ENCODE peak calls at places on chromosomes 2 and 18, in seven cellular contexts. A is A549, E is SJCRH30, H is colonic mucosa, Z is fibroblast of the aortic adventitia, D is GM23248, V is adipocyte. L is an unnamed sample.

GRCh38 chr2:35428548-35428947 is 927.0 kb upstream of the CRIM1 start:
- DNase-seq in A (peak; percentile 58), E (peak; percentile 81), H (peak; percentile 25), Z (no peak), D (peak; percentile 20), V (peak; percentile 10), L (no peak)

GRCh38 chr2:20620696-20621365 is 30.1 kb downstream of the HS1BP3 start:
- DNase-seq in A (no peak), E (peak; percentile 68), H (no peak), Z (no peak), D (no peak), V (no peak), L (no peak)

GRCh38 chr2:68948695-68949094 is 4.0 kb downstream of the GKN2 start:
- DNase-seq in A (no peak), E (no peak), H (no peak), Z (no peak), D (no peak), V (no peak), L (no peak)

GRCh38 chr2:65939687-65940086 is 495.2 kb upstream of the MEIS1 start:
- DNase-seq in A (no peak), E (no peak), H (no peak), Z (no peak), D (no peak), V (no peak), L (no peak)

GRCh38 chr18:3225588-3225987 is 5.8 kb upstream of the MYOM1 start:
- DNase-seq in A (no peak), E (no peak), H (no peak), Z (no peak), D (no peak), V (no peak), L (no peak)

GRCh38 chr2:129587426-129588064 is 391.9 kb upstream of the RAB6C start:
- DNase-seq in A (no peak), E (no peak), H (no peak), Z (no peak), D (no peak), V (no peak), L (no peak)

GRCh38 chr2:17538022-17538843 is 2.3 kb upstream of the VSNL1 start:
- DNase-seq in A (peak; percentile 20), E (peak; percentile 13), H (peak; percentile 44), Z (peak; percentile 47), D (peak; percentile 63), V (peak; percentile 73), L (no peak)

GRCh38 chr18:75408554-75409506 is 18.7 kb downstream of the SMIM21 start:
- DNase-seq in A (peak; percentile 86), E (peak; percentile 62), H (no peak), Z (peak; percentile 94), D (peak; percentile 99), V (peak; percentile 88), L (peak; percentile 99)

GRCh38 chr2:109032229-109032800 is 43.3 kb upstream of the EDAR start:
- DNase-seq in A (no peak), E (no peak), H (no peak), Z (no peak), D (no peak), V (no peak), L (no peak)

GRCh38 chr2:34096552-34097171 is 497.6 kb upstream of the FAM98A start:
- DNase-seq in A (peak; percentile 65), E (peak; percentile 85), H (peak; percentile 59), Z (peak; percentile 79), D (peak; percentile 60), V (peak; percentile 89), L (no peak)

GRCh38 chr2:3264010-3264744 is 113.4 kb downstream of the EIPR1 start:
- DNase-seq in A (no peak), E (no peak), H (no peak), Z (no peak), D (no peak), V (no peak), L (no peak)

GRCh38 chr2:237141556-237141955 is 55.9 kb downstream of the COPS8 start:
- DNase-seq in A (no peak), E (no peak), H (no peak), Z (peak; percentile 94), D (peak; percentile 90), V (peak; percentile 51), L (peak; percentile 99)

GRCh38 chr2:206531996-206532543 is 88.7 kb downstream of the ADAM23 start:
- DNase-seq in A (no peak), E (peak; percentile 68), H (no peak), Z (peak; percentile 23), D (peak; percentile 23), V (peak; percentile 56), L (peak; percentile 33)

GRCh38 chr2:86360781-86361180 is 23.4 kb upstream of the REEP1 start:
- DNase-seq in A (no peak), E (no peak), H (no peak), Z (no peak), D (no peak), V (no peak), L (no peak)

GRCh38 chr2:219514196-219514761 is at the start of gene ASIC4:
- DNase-seq in A (no peak), E (peak; percentile 84), H (no peak), Z (no peak), D (no peak), V (peak; percentile 25), L (no peak)

GRCh38 chr2:74179063-74179865 is 585 bp upstream of the MOB1A start:
- DNase-seq in A (no peak), E (no peak), H (no peak), Z (no peak), D (no peak), V (no peak), L (no peak)

GRCh38 chr18:49699303-49699702 is 114.0 kb downstream of the ACAA2 start:
- DNase-seq in A (no peak), E (no peak), H (no peak), Z (no peak), D (no peak), V (no peak), L (no peak)

GRCh38 chr2:27779417-27780055 is 8.0 kb downstream of the MRPL33 start:
- DNase-seq in A (no peak), E (no peak), H (no peak), Z (peak; percentile 62), D (peak; percentile 28), V (peak; percentile 23), L (no peak)

GRCh38 chr2:160920061-160920460 is 240.2 kb upstream of the TANK start:
- DNase-seq in A (no peak), E (no peak), H (no peak), Z (peak; percentile 51), D (no peak), V (peak; percentile 45), L (no peak)

GRCh38 chr2:120605231-120605935 is 130.3 kb upstream of the GLI2 start:
- DNase-seq in A (no peak), E (no peak), H (no peak), Z (no peak), D (no peak), V (no peak), L (no peak)

GRCh38 chr2:238462782-238463396 is 36.2 kb downstream of the ASB1 start:
- DNase-seq in A (peak; percentile 64), E (peak; percentile 83), H (no peak), Z (peak; percentile 75), D (peak; percentile 65), V (peak; percentile 61), L (no peak)

GRCh38 chr2:46490521-46491141 is 11.3 kb downstream of the TMEM247 start:
- DNase-seq in A (no peak), E (peak; percentile 93), H (peak; percentile 44), Z (peak; percentile 58), D (no peak), V (no peak), L (no peak)

GRCh38 chr2:241564596-241565411 is 6.3 kb downstream of the BOK start:
- DNase-seq in A (no peak), E (peak; percentile 31), H (no peak), Z (no peak), D (peak; percentile 64), V (no peak), L (no peak)

GRCh38 chr2:145012214-145012670 is 492.3 kb upstream of the ZEB2 start:
- DNase-seq in A (peak; percentile 46), E (no peak), H (no peak), Z (peak; percentile 46), D (peak; percentile 37), V (peak; percentile 77), L (peak; percentile 90)

GRCh38 chr2:56288863-56289580 is 105.2 kb downstream of the CCDC85A start:
- DNase-seq in A (no peak), E (no peak), H (no peak), Z (no peak), D (no peak), V (no peak), L (no peak)

GRCh38 chr2:3670376-3670775 is 12.4 kb downstream of the ALLC start:
- DNase-seq in A (no peak), E (no peak), H (peak; percentile 9), Z (no peak), D (no peak), V (no peak), L (no peak)

GRCh38 chr2:213640742-213641425 is 356.6 kb downstream of the SPAG16 start:
- DNase-seq in A (no peak), E (no peak), H (no peak), Z (no peak), D (no peak), V (peak; percentile 1), L (no peak)

GRCh38 chr18:58195278-58195721 is 151.3 kb downstream of the NEDD4L start:
- DNase-seq in A (no peak), E (no peak), H (peak; percentile 71), Z (no peak), D (no peak), V (no peak), L (no peak)
- H3K4me3 ChIP-seq in A (no peak overlapping the region), E (no peak overlapping the region), H (peak overlapping the region; percentile 11), Z (no peak overlapping the region), D (peak overlapping the region; percentile 55), V (peak overlapping the region; percentile 76), L (peak overlapping the region; percentile 34)

GRCh38 chr18:59087391-59087790 is 52.3 kb upstream of the SEC11C start:
- DNase-seq in A (no peak), E (no peak), H (no peak), Z (no peak), D (no peak), V (no peak), L (no peak)
- H3K4me3 ChIP-seq in A (no peak overlapping the region), E (no peak overlapping the region), H (no peak overlapping the region), Z (no peak overlapping the region), D (no peak overlapping the region), V (no peak overlapping the region), L (no peak overlapping the region)

DNA sequence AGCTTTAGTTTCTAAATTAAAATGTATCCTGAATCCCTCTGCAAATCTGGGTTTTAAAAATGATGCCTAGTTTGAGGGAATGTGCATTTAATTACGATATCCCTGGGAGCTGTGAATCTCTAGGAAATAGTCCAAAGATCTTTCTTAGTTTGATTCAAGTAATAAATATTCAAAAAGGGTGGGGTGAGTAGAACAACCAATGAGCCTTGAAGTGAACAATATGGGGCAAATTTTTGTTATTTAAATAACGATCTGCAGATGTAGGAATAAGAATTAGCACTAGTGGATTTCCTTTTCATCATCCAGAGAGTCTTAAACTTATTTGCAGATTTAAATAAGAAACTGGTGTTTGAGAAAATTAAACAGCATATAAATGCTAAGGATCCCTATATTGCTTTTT is 106.3 kb downstream of the ACVR1 start:
- DNase-seq in A (no peak), E (no peak), H (no peak), Z (no peak), D (peak; percentile 30), V (no peak), L (no peak)
- H3K4me3 ChIP-seq in A (no peak overlapping the region), E (no peak overlapping the region), H (no peak overlapping the region), Z (no peak overlapping the region), D (no peak overlapping the region), V (no peak overlapping the region), L (no peak overlapping the region)

DNA sequence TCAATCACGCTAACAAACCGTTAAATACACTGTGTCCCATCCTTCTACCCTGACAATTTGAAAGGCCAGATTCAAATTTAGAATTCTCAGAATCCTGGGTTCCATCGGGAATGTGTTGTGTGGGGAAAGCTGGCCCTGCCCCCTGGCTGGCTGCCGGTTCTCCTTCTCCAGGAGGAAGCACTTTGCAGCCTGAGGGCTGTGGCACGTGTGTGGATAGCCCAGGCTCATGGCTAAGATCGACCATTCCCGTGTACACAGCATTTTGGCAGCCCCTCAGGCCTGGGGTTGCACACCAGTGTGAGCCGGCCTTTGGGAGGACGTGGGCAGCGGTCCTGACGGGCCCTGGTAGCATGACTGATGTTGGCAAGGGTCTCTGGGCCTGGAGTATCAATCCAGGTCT is 51.0 kb upstream of the ROCK2 start:
- DNase-seq in A (no peak), E (no peak), H (no peak), Z (no peak), D (no peak), V (no peak), L (no peak)
- H3K4me3 ChIP-seq in A (no peak overlapping the region), E (no peak overlapping the region), H (no peak overlapping the region), Z (no peak overlapping the region), D (no peak overlapping the region), V (no peak overlapping the region), L (no peak overlapping the region)

L was measured in skeletal muscle cell.